ENCODE peak calls at places on chromosomes 7 and 10, in eight cellular contexts. X is psoas muscle, K is OCI-LY7, I is tibial nerve, O is stomach, Q is lower lobe of right lung, V is ovary, C is HCT116. E is an unnamed sample.

GRCh38 chr7:41006591-41006990 is 696.3 kb downstream of the INHBA start:
- DNase-seq in C (peak; percentile 48), O (no peak), Q (no peak), X (no peak), K (no peak), V (no peak), I (no peak), E (no peak)

GRCh38 chr10:17425584-17426262 is 28.7 kb downstream of the ST8SIA6 start:
- DNase-seq in I (no peak), K (no peak), Q (no peak), O (no peak), X (no peak), V (no peak), C (no peak), E (no peak)

GRCh38 chr10:49350138-49350537 is 45.8 kb downstream of the DRGX start:
- DNase-seq in O (no peak), Q (no peak), V (no peak), K (no peak), C (no peak), I (no peak), X (no peak), E (no peak)

GRCh38 chr7:67918158-67918557 is 921.5 kb downstream of the TYW1 start:
- DNase-seq in Q (no peak), C (no peak), O (no peak), I (no peak), K (peak; percentile 85), X (no peak), V (no peak), E (no peak)

GRCh38 chr10:104028146-104028545 is 57.5 kb downstream of the COL17A1 start:
- DNase-seq in V (no peak), I (peak; percentile 4), O (no peak), C (peak; percentile 29), Q (no peak), X (no peak), K (peak; percentile 14), E (no peak)

GRCh38 chr10:49647985-49648795 is 31.3 kb upstream of the C10orf53 start:
- DNase-seq in X (no peak), V (no peak), I (no peak), O (peak; percentile 16), K (no peak), C (no peak), Q (no peak), E (no peak)

GRCh38 chr7:23136216-23136615 is 30.6 kb downstream of the KLHL7 start:
- DNase-seq in V (no peak), Q (no peak), I (no peak), X (no peak), C (no peak), O (no peak), K (no peak), E (no peak)

GRCh38 chr7:22758576-22758975 is 31.6 kb downstream of the IL6 start:
- DNase-seq in Q (no peak), C (no peak), O (no peak), K (no peak), V (no peak), X (no peak), I (no peak), E (no peak)

GRCh38 chr10:33238643-33239042 is 95.8 kb downstream of the NRP1 start:
- DNase-seq in V (no peak), I (no peak), O (no peak), K (no peak), X (no peak), C (no peak), Q (no peak), E (no peak)

GRCh38 chr7:23372671-23373070 is 73.5 kb downstream of the MALSU1 start:
- DNase-seq in K (no peak), Q (no peak), I (no peak), V (no peak), O (no peak), C (no peak), X (no peak), E (no peak)

GRCh38 chr10:129417882-129418281 is 49.2 kb upstream of the MGMT start:
- DNase-seq in K (no peak), I (no peak), Q (no peak), O (no peak), V (no peak), C (no peak), X (no peak), E (no peak)

GRCh38 chr7:157018328-157018996 is 8.0 kb upstream of the MNX1 start:
- DNase-seq in K (no peak), X (no peak), I (no peak), C (no peak), O (no peak), V (no peak), Q (no peak), E (no peak)

GRCh38 chr7:122268101-122268500 is 36.4 kb downstream of the FEZF1 start:
- DNase-seq in V (no peak), Q (no peak), O (no peak), X (no peak), C (no peak), K (no peak), I (no peak), E (no peak)

GRCh38 chr7:133434246-133434865 is 181.5 kb downstream of the EXOC4 start:
- DNase-seq in I (no peak), O (no peak), V (no peak), C (no peak), Q (no peak), K (peak; percentile 9), X (no peak), E (no peak)

GRCh38 chr10:88466786-88467185 is 116.3 kb downstream of the RNLS start:
- DNase-seq in O (no peak), I (no peak), K (no peak), Q (no peak), X (no peak), C (no peak), V (no peak), E (no peak)

GRCh38 chr7:36315309-36315948 is 74.2 kb upstream of the ANLN start:
- DNase-seq in V (no peak), C (no peak), Q (no peak), X (no peak), I (no peak), K (peak; percentile 13), O (no peak), E (no peak)

GRCh38 chr7:106166651-106167342 is 54.7 kb upstream of the SYPL1 start:
- DNase-seq in X (no peak), K (peak; percentile 79), Q (no peak), I (peak; percentile 73), C (peak; percentile 68), V (peak; percentile 41), O (peak; percentile 47), E (no peak)
- TF ChIP-seq CTCF in X (peak; percentile 86), K (peak; percentile 95), Q (peak; percentile 80), I (peak; percentile 70), C (peak; percentile 68), V (peak; percentile 80), O (no peak), E (peak; percentile 96)

GRCh38 chr7:42348071-42348470 is 111.1 kb upstream of the GLI3 start:
- DNase-seq in Q (no peak), X (no peak), V (no peak), K (no peak), O (no peak), C (no peak), I (no peak), E (no peak)
- H3K27ac ChIP-seq in Q (no peak overlapping the region), X (no peak overlapping the region), V (no peak overlapping the region), K (no peak overlapping the region), O (no peak overlapping the region), C (no peak overlapping the region), I (no peak overlapping the region), E (no peak overlapping the region)

GRCh38 chr7:76293407-76293901 is 9.0 kb upstream of the HSPB1 start:
- DNase-seq in K (no peak), Q (no peak), X (no peak), O (no peak), I (no peak), V (no peak), C (no peak), E (no peak)

GRCh38 chr7:76292206-76292573 is 10.3 kb upstream of the HSPB1 start:
- DNase-seq in C (no peak), K (no peak), X (peak; percentile 85), V (no peak), O (no peak), Q (no peak), I (no peak), E (no peak)

GRCh38 chr7:76296743-76297740 is 5.4 kb upstream of the HSPB1 start:
- DNase-seq in O (peak; percentile 83), Q (peak; percentile 79), V (peak; percentile 62), X (no peak), C (no peak), K (no peak), I (peak; percentile 76), E (peak; percentile 97)

GRCh38 chr7:76291346-76292205 is 10.9 kb upstream of the HSPB1 start:
- DNase-seq in Q (peak; percentile 91), V (peak; percentile 91), O (peak; percentile 91), X (peak; percentile 96), I (peak; percentile 98), K (peak; percentile 76), C (peak; percentile 95), E (peak; percentile 86)

DNA sequence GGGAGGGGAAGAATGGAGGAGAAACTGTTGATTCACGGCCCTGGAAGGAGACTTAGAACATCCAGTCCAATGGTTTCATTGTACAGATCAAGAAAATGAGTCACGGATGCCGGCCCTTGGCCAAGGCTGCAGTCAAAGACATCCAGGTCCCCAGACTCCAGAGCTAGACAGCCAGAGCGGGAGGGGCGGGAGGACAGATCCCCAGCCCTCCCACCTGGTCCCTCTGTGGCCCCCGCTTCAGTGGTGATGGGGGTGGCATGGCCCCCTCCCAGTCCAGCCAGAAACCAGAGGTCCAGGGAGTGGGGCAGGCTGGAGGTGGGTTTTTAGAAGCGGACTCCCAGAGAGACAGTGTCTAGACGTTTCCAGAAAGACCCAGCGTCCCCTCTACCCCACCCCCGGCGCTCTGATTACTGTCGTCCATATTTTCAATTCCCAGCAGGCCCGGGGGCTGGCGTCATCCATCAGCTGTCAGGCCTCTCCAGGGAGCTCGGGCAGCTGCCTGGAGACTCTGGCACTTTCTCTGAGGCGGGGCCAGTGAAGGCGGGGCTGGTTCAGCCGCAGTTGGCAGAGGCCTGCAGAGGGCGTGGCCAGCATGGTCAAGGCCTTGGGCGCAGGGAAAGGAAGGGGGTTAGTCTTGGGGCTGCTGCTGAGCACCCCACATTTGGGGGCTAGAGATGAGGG is 8.0 kb upstream of the HSPB1 start:
- DNase-seq in Q (peak; percentile 96), V (peak; percentile 98), C (peak; percentile 83), K (peak; percentile 55), O (peak; percentile 96), I (peak; percentile 97), X (peak; percentile 99), E (peak; percentile 97)
- H3K4me1 ChIP-seq in Q (peaks cover 64% of the 10 kb centered on the region), V (peaks cover 16% of the 10 kb centered on the region), C (peaks cover 93% of the 10 kb centered on the region), K (peaks cover 21% of the 10 kb centered on the region), O (peaks cover 60% of the 10 kb centered on the region), I (peaks cover 53% of the 10 kb centered on the region), X (peaks cover 64% of the 10 kb centered on the region), E (peaks cover 36% of the 10 kb centered on the region)

DNA sequence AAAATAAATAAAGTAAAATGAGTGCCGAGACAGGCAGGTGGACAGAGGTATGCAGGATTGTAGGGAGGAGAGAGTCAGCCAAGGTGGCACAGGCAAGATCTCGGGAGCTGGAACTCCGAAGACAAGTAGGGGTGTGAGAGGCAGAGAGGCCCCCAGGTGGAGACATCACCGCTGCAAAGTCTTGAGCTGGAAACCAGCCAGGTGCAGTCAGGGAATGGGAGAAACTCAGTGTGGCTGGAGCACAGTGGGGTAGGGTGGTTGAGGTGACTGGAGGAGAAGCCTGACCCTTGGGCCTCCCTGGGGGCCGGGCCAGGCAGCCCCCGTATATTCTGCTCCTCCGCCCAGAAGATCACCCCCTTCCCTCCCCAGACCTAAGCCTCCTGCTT is 4.2 kb downstream of the EPHB4 start:
- DNase-seq in X (peak; percentile 1), C (no peak), I (no peak), K (no peak), O (no peak), V (no peak), Q (no peak), E (no peak)
- TF ChIP-seq CTCF in X (no peak), C (no peak), I (no peak), K (no peak), O (no peak), V (no peak), Q (no peak), E (no peak)

GRCh38 chr7:76353744-76354143 is 5.0 kb downstream of the YWHAG start:
- DNase-seq in Q (no peak), C (no peak), I (no peak), X (no peak), O (no peak), K (no peak), V (no peak), E (no peak)
- H3K27ac ChIP-seq in Q (no peak overlapping the region), C (no peak overlapping the region), I (no peak overlapping the region), X (peak overlapping the region; percentile 100), O (no peak overlapping the region), K (no peak overlapping the region), V (no peak overlapping the region), E (no peak overlapping the region)